ENCODE peak calls at places on chromosomes 12 and 14, in six cellular contexts. W is HCT116, I is Karpas-422, O is neural progenitor cell, U is IMR-90, J is GM23248. Z is an unnamed sample. For H3K9me3, the result is how much of the 10 kb centered on the place peaks cover.

GRCh38 chr14:29741909-29742401 is 185.7 kb downstream of the PRKD1 start:
- DNase-seq in W (no peak), I (no peak), O (no peak), U (peak), J (peak), Z (peak)

GRCh38 chr12:46153267-46153872 is 115.5 kb downstream of the SLC38A1 start:
- DNase-seq in W (peak), I (peak), O (peak), U (peak), J (peak), Z (peak)

GRCh38 chr12:49577589-49578315 is 9.8 kb upstream of the MCRS1 start:
- DNase-seq in W (no peak), I (no peak), O (no peak), U (no peak), J (no peak), Z (no peak)

GRCh38 chr12:5599378-5599777 is 167.5 kb downstream of the NTF3 start:
- DNase-seq in W (no peak), I (no peak), O (no peak), U (no peak), J (no peak), Z (no peak)

GRCh38 chr12:105813201-105813600 is 325.6 kb downstream of the NUAK1 start:
- DNase-seq in W (no peak), I (no peak), O (peak), U (no peak), J (no peak), Z (no peak)

GRCh38 chr14:53310412-53310811 is 157.3 kb upstream of the DDHD1 start:
- DNase-seq in W (no peak), I (peak), O (no peak), U (no peak), J (no peak), Z (no peak)

GRCh38 chr14:22846811-22847307 is 10.5 kb downstream of the MMP14 start:
- DNase-seq in W (no peak), I (no peak), O (no peak), U (no peak), J (no peak), Z (no peak)

GRCh38 chr14:24368562-24369252 is 723 bp downstream of the NFATC4 start:
- DNase-seq in W (no peak), I (peak), O (peak), U (peak), J (peak), Z (peak)

GRCh38 chr14:53509227-53509822 is 356.2 kb upstream of the DDHD1 start:
- DNase-seq in W (no peak), I (no peak), O (peak), U (peak), J (peak), Z (peak)

GRCh38 chr14:68548194-68549056 is 244.4 kb downstream of the ZFP36L1 start:
- DNase-seq in W (peak), I (no peak), O (peak), U (peak), J (peak), Z (peak)

GRCh38 chr12:48824112-48824511 is 5.8 kb downstream of the CACNB3 start:
- DNase-seq in W (no peak), I (peak), O (no peak), U (no peak), J (no peak), Z (no peak)

GRCh38 chr12:12927211-12928079 is 24.5 kb downstream of the GPRC5D start:
- DNase-seq in W (peak), I (no peak), O (no peak), U (peak), J (no peak), Z (no peak)

GRCh38 chr12:130838284-130838950 is 633 bp downstream of the STX2 start:
- DNase-seq in W (no peak), I (peak), O (peak), U (no peak), J (peak), Z (peak)

GRCh38 chr12:49791156-49791555 is 37.1 kb downstream of the NCKAP5L start:
- DNase-seq in W (no peak), I (no peak), O (no peak), U (no peak), J (no peak), Z (no peak)

GRCh38 chr12:62933871-62934798 is 815 bp downstream of the PPM1H start:
- DNase-seq in W (no peak), I (no peak), O (peak), U (peak), J (peak), Z (peak)

GRCh38 chr14:24849471-24849870 is 200.5 kb downstream of the STXBP6 start:
- DNase-seq in W (no peak), I (no peak), O (no peak), U (peak), J (peak), Z (no peak)

GRCh38 chr14:93736378-93737014 is 51.8 kb downstream of the PRIMA1 start:
- DNase-seq in W (no peak), I (peak), O (peak), U (no peak), J (no peak), Z (no peak)

GRCh38 chr12:121522962-121523361 is 57.9 kb downstream of the KDM2B start:
- DNase-seq in W (no peak), I (peak), O (no peak), U (no peak), J (no peak), Z (no peak)

GRCh38 chr14:51846631-51847488 is 13.6 kb upstream of the GNG2 start:
- DNase-seq in W (no peak), I (peak), O (peak), U (peak), J (no peak), Z (peak)

GRCh38 chr12:53287741-53288216 is 7.6 kb upstream of the PFDN5 start:
- DNase-seq in W (no peak), I (peak), O (peak), U (peak), J (peak), Z (peak)

GRCh38 chr14:53537421-53538315 is 384.5 kb upstream of the DDHD1 start:
- DNase-seq in W (no peak), I (no peak), O (no peak), U (peak), J (peak), Z (no peak)

GRCh38 chr12:76685246-76685678 is 78.7 kb upstream of the ZDHHC17 start:
- DNase-seq in W (no peak), I (no peak), O (peak), U (peak), J (peak), Z (no peak)

GRCh38 chr12:66191547-66192126 is 2.6 kb downstream of the IRAK3 start:
- DNase-seq in W (no peak), I (no peak), O (no peak), U (no peak), J (no peak), Z (no peak)

GRCh38 chr14:100092832-100093231 is 27.6 kb downstream of the EVL start:
- DNase-seq in W (no peak), I (no peak), O (no peak), U (no peak), J (no peak), Z (no peak)

GRCh38 chr12:2390133-2390532 is 337.3 kb downstream of the CACNA1C start:
- DNase-seq in W (no peak), I (no peak), O (no peak), U (no peak), J (no peak), Z (no peak)

GRCh38 chr12:26287666-26288408 is 92.5 kb downstream of the SSPN start:
- DNase-seq in W (no peak), I (no peak), O (no peak), U (no peak), J (no peak), Z (peak)

GRCh38 chr12:34290191-34290995 is 268.1 kb downstream of the ALG10 start:
- DNase-seq in W (no peak), I (no peak), O (no peak), U (no peak), J (no peak), Z (no peak)

GRCh38 chr12:68611094-68611818 is 557 bp downstream of the RAP1B start:
- DNase-seq in W (no peak), I (peak), O (peak), U (peak), J (peak), Z (peak)

GRCh38 chr14:81453166-81453766 is 53.1 kb upstream of the STON2 start:
- DNase-seq in W (peak), I (peak), O (peak), U (peak), J (peak), Z (peak)

GRCh38 chr14:76867536-76868452 is 41.6 kb downstream of the LRRC74A start:
- DNase-seq in W (no peak), I (peak), O (no peak), U (no peak), J (no peak), Z (no peak)

GRCh38 chr12:24561411-24561871 is 387.5 kb downstream of the BCAT1 start:
- DNase-seq in W (no peak), I (no peak), O (peak), U (peak), J (peak), Z (peak)

GRCh38 chr12:65948320-65949008 is 124.2 kb downstream of the HMGA2 start:
- DNase-seq in W (peak), I (no peak), O (peak), U (peak), J (peak), Z (peak)

GRCh38 chr12:114682920-114683708 is 861 bp downstream of the TBX3 start:
- DNase-seq in W (no peak), I (no peak), O (peak), U (no peak), J (peak), Z (no peak)

GRCh38 chr12:68042212-68042699 is 53.0 kb downstream of the IFNG-AS1 start:
- DNase-seq in W (no peak), I (peak), O (no peak), U (peak), J (peak), Z (peak)

GRCh38 chr12:71958457-71958856 is 19.8 kb downstream of the TPH2 start:
- DNase-seq in W (no peak), I (no peak), O (no peak), U (peak), J (peak), Z (no peak)

GRCh38 chr12:25800101-25800500 is 158.4 kb upstream of the RASSF8 start:
- DNase-seq in W (no peak), I (peak), O (no peak), U (peak), J (no peak), Z (peak)

GRCh38 chr14:55936691-55937090 is 181.5 kb upstream of the PELI2 start:
- DNase-seq in W (no peak), I (no peak), O (peak), U (no peak), J (no peak), Z (peak)

GRCh38 chr12:12986775-12987332 is 13.2 kb downstream of the HEBP1 start:
- DNase-seq in W (no peak), I (peak), O (no peak), U (no peak), J (no peak), Z (no peak)

GRCh38 chr12:95838125-95838524 is 20.6 kb upstream of the SNRPF start:
- DNase-seq in W (no peak), I (no peak), O (no peak), U (peak), J (peak), Z (peak)

GRCh38 chr12:132418393-132418925 is 71.5 kb upstream of the FBRSL1 start:
- DNase-seq in W (no peak), I (no peak), O (no peak), U (no peak), J (no peak), Z (no peak)
- H3K4me2 ChIP-seq in W (no peak), I (no peak), O (no peak), U (no peak), J (no peak), Z (no peak)

DNA sequence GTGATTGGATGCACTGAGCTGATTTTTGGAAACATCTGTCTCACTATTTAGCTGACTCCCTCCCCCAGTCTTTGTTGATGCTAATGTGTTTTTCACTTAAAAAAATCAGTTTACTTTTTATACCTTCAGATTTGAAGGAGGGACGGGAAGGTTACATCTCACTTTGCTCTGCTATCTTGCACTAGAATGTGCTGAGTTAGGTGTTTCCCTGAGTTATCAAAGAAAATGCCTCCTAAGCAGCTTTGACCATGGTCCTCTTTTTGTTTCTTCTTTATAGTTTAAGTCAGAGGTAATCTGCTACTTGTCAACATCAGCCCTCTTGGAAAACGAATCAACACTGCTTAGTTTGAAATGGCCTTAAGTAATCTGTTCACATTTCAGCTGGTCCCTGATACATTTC is 222.0 kb downstream of the TMEM132D start:
- DNase-seq in W (no peak), I (no peak), O (no peak), U (no peak), J (no peak), Z (no peak)
- H3K9me3 ChIP-seq in W (under half), I (under half), O (under half), U (under half), J (under half), Z (under half)

GRCh38 chr14:65938738-65939137 is 526.2 kb downstream of the FUT8 start:
- DNase-seq in W (no peak), I (no peak), O (no peak), U (no peak), J (no peak), Z (no peak)
- H2AFZ ChIP-seq in W (no peak), I (no peak), O (no peak), U (no peak), J (no peak), Z (no peak)

DNA sequence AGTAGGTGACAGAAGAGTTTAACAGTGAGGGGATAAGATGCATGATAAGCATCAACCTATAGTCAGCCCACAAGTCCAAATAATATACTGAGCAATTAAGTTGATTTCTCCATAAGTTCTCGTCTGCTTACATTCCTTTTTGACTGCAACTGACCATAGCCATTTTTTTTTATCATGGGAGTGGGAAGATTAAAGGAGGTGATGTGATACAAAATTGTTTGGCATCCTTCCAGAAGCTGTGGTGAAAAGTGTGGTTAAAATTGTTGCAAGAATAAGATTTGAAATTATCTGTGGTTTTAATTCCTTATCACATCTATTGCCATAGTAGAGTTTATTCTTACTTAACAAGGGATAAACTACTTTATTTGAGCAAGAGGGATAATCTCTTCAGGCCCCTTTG is 50.6 kb downstream of the LIN52 start:
- DNase-seq in W (no peak), I (no peak), O (no peak), U (peak), J (peak), Z (peak)
- H3K4me2 ChIP-seq in W (no peak), I (no peak), O (no peak), U (no peak), J (no peak), Z (no peak)

GRCh38 chr12:87988534-87988933 is 40.7 kb downstream of the C12orf50 start:
- DNase-seq in W (no peak), I (no peak), O (no peak), U (no peak), J (no peak), Z (no peak)

GRCh38 chr12:87995581-87996178 is 33.5 kb downstream of the C12orf50 start:
- DNase-seq in W (peak), I (peak), O (peak), U (peak), J (peak), Z (peak)

DNA sequence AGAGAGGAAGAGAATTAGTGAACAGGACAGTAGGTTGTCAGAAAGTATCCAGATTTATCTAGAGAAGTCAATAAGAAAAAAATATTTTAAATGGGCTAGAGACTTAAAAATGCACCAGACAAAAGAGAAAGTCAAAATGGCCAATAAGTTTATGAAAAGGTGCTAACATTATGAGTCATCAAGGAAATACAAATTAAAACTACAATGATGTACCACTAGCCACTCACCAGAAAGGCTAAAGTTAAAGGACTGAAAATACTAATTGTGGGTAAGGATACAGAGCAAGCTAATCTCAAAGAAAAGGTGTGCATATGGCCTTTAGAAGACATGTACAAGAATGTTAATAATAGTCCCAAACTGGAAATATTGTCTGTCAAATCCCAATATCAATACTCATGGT is 37.7 kb downstream of the C12orf50 start:
- DNase-seq in W (no peak), I (no peak), O (no peak), U (no peak), J (no peak), Z (no peak)
- H3K9me3 ChIP-seq in W (under half), I (under half), O (under half), U (under half), J (under half), Z (under half)

DNA sequence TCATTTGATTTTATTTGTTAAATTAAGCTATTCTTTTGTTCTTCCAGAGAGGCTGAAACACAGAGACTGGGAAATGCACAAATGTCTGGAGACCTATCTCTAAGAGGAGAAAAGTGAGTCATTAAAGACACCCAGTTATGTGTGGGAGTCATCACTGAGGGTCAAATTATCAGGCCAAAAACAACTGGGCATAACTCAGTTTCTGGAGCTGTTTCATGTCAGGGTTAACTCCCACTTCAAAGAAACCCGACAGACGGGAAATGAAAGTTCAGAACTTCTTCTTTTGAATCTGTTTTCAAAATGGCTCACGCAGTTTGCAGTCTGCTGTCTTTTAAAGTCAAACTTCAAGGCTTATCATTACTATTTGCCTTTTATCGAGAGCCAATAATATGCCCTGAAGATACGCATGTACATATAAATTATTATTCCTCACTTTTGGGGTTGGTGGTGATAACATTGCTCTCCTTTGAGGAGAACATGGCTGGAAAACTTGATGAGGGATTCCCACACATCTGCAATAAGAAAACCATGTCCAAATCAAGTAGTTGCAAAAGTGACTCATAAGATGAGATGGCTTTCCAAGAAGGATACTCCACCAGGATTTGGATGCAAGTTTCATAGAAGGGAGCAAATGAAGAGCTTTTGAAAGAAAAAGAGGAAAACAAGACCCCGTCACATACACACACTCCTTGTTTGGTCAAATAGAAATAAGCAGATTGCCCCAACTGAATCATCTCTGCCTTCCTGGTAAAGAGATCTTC is 341.4 kb downstream of the ADAMTS20 start:
- DNase-seq in W (no peak), I (peak), O (no peak), U (peak), J (peak), Z (peak)
- H2AFZ ChIP-seq in W (no peak), I (peak), O (peak), U (no peak), J (peak), Z (peak)

DNA sequence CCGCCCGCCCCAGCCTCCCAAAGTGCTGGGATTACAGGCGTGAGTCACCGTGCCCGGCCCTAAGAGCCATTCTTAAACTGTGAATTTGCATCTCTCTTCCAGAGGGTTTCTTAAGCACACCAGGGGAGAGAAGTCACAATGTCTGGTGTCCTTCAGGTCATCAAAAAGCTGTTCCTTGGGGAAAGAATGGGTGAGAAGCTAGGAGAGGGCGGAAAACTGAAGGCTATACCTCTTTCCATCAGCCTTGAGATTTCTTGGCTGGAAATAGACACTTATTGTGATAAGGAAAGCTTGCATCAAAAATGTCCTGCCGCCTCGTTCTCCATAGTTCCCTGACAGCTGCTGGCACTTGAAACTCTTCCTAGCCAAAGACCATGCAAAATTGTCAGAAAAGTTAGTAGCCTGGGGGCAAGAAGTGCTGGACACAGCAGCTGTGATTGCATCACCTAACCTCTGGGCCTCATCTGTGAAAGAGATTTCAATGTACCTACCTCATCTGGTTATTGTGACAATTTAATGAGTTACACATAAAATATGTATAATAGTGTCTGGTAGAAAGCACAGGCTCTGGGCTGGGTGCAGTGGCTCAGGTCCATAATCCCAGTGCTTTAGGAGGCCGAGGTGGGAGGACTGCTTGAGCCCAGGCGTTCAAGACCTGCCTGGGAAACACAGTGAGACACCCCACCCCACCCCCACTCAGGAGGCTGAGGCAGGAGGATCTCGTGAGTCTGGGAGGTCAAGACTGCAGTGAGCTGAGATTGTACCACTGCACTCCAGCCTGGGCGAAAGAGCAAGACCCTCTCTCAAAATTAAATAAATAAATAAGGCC is 9.7 kb upstream of the UBC start:
- DNase-seq in W (no peak), I (no peak), O (peak), U (peak), J (peak), Z (peak)
- H3K4me2 ChIP-seq in W (peak), I (peak), O (peak), U (peak), J (peak), Z (peak)

GRCh38 chr12:93875157-93875556 is 198.0 kb downstream of the CRADD start:
- DNase-seq in W (no peak), I (no peak), O (no peak), U (no peak), J (no peak), Z (no peak)
- H3K9me3 ChIP-seq in W (under half), I (under half), O (under half), U (under half), J (under half), Z (under half)